ENCODE peak calls at places on chromosomes 7 and 10, in six cellular contexts. W is GM20000, K is fibroblast of the conjunctiva, S is NCI-H1092 treated with DMSO at 0.1 percent for 48 hours, O is GF-D8, L is HCT116. Q is an unnamed sample.
A peak's percentile ranks its signal among the peaks of the same experiment; 100 is the strongest.

GRCh38 chr10:92279297-92279696 is 11.6 kb downstream of the CPEB3 start:
- DNase-seq in W (no peak), K (no peak), S (no peak), O (no peak), L (no peak), Q (no peak)

GRCh38 chr10:132570771-132571564 is 33.4 kb downstream of the INPP5A start:
- DNase-seq in W (peak; percentile 58), K (no peak), S (no peak), O (no peak), L (no peak), Q (no peak)

GRCh38 chr10:126036515-126036914 is 140.2 kb downstream of the FANK1 start:
- DNase-seq in W (no peak), K (no peak), S (no peak), O (no peak), L (no peak), Q (no peak)

GRCh38 chr10:70830185-70830584 is 14.4 kb downstream of the SGPL1 start:
- DNase-seq in W (no peak), K (no peak), S (no peak), O (peak; percentile 10), L (no peak), Q (peak; percentile 62)

GRCh38 chr7:8115547-8116402 is 146.2 kb downstream of the ICA1 start:
- DNase-seq in W (peak; percentile 66), K (no peak), S (no peak), O (no peak), L (no peak), Q (no peak)

GRCh38 chr7:41163991-41164390 is 538.9 kb downstream of the INHBA start:
- DNase-seq in W (no peak), K (no peak), S (no peak), O (no peak), L (no peak), Q (no peak)

GRCh38 chr7:27101188-27101905 is 1.1 kb downstream of the HOXA2 start:
- DNase-seq in W (no peak), K (no peak), S (no peak), O (no peak), L (no peak), Q (no peak)

GRCh38 chr10:18340496-18341051 is 200.3 kb downstream of the CACNB2 start:
- DNase-seq in W (no peak), K (no peak), S (no peak), O (no peak), L (no peak), Q (no peak)

GRCh38 chr7:48035301-48035966 is at the start of gene C7orf57:
- DNase-seq in W (peak; percentile 92), K (peak; percentile 46), S (peak; percentile 89), O (no peak), L (peak; percentile 26), Q (no peak)

GRCh38 chr7:919114-919442 is 35.4 kb downstream of the ADAP1 start:
- DNase-seq in W (no peak), K (no peak), S (no peak), O (no peak), L (no peak), Q (no peak)

GRCh38 chr10:125023862-125024495 is 82.1 kb downstream of the ZRANB1 start:
- DNase-seq in W (no peak), K (no peak), S (peak; percentile 89), O (no peak), L (no peak), Q (no peak)

Q was measured in Kasumi-1.